ENCODE peak calls at places on chromosomes 12 and 14, in four cellular contexts. S is IMR-90, V is GM23248, F is testis. I is an unnamed sample.

GRCh38 chr14:104872469-104873341 is 7.6 kb downstream of the CEP170B start:
- DNase-seq in V (peak; percentile 87), F (peak; percentile 64), S (peak; percentile 37), I (peak; percentile 15)

GRCh38 chr12:119838781-119839180 is 38.3 kb downstream of the CIT start:
- DNase-seq in V (no peak), S (no peak), F (no peak), I (no peak)

GRCh38 chr12:31519525-31519924 is 71.4 kb downstream of the DENND5B start:
- DNase-seq in V (peak; percentile 30), F (no peak), S (no peak), I (no peak)

GRCh38 chr14:46322730-46323425 is 328.7 kb downstream of the RPL10L start:
- DNase-seq in V (no peak), F (no peak), S (no peak), I (no peak)

GRCh38 chr12:55847033-55847432 is 4.3 kb upstream of the MMP19 start:
- DNase-seq in V (peak; percentile 91), F (no peak), S (peak; percentile 83), I (no peak)

GRCh38 chr12:43914923-43915468 is 79.1 kb downstream of the TMEM117 start:
- DNase-seq in S (no peak), F (no peak), V (peak; percentile 21), I (no peak)

GRCh38 chr12:6821271-6821673 is 349 bp upstream of the GPR162 start:
- DNase-seq in S (peak; percentile 80), F (peak; percentile 80), V (peak; percentile 67), I (peak; percentile 89)

GRCh38 chr12:90816353-90817089 is 138.5 kb downstream of the CCER1 start:
- DNase-seq in S (peak; percentile 17), F (no peak), V (peak; percentile 68), I (no peak)

GRCh38 chr14:52360831-52361230 is 46.7 kb downstream of the PTGER2 start:
- DNase-seq in F (peak; percentile 61), S (no peak), V (no peak), I (peak; percentile 17)

GRCh38 chr12:24630446-24630845 is 318.5 kb downstream of the BCAT1 start:
- DNase-seq in V (no peak), F (no peak), S (no peak), I (peak; percentile 16)

GRCh38 chr14:100283984-100284881 is 22.0 kb downstream of the SLC25A29 start:
- DNase-seq in S (no peak), V (no peak), F (no peak), I (no peak)

GRCh38 chr12:68259318-68259940 is 6.0 kb upstream of the IL22 start:
- DNase-seq in V (peak; percentile 95), S (peak; percentile 92), F (no peak), I (peak; percentile 44)

GRCh38 chr14:91343051-91343450 is 74.6 kb downstream of the CCDC88C start:
- DNase-seq in V (no peak), F (no peak), S (no peak), I (no peak)

GRCh38 chr14:91115986-91116385 is 2.1 kb downstream of the DGLUCY start:
- DNase-seq in S (peak; percentile 30), V (no peak), F (no peak), I (no peak)

GRCh38 chr12:80170915-80171314 is 71.6 kb downstream of the OTOGL start:
- DNase-seq in V (no peak), F (no peak), S (peak; percentile 28), I (no peak)

GRCh38 chr14:95313707-95314106 is 6.0 kb downstream of the CLMN start:
- DNase-seq in S (peak; percentile 34), V (peak; percentile 72), F (peak; percentile 69), I (no peak)

GRCh38 chr12:62919827-62920226 is 15.1 kb downstream of the PPM1H start:
- DNase-seq in V (peak; percentile 2), S (peak; percentile 63), F (peak; percentile 28), I (peak; percentile 18)

GRCh38 chr12:131869871-131870418 is 24.5 kb upstream of the ULK1 start:
- DNase-seq in V (peak; percentile 83), F (no peak), S (peak; percentile 62), I (peak; percentile 26)

GRCh38 chr14:36538051-36538450 is 18.0 kb upstream of the NKX2-1 start:
- DNase-seq in S (no peak), V (no peak), F (no peak), I (no peak)

GRCh38 chr14:106605548-106606448 is 1079.4 kb downstream of the TMEM121 start:
- DNase-seq in S (no peak), F (peak; percentile 68), V (no peak), I (no peak)

GRCh38 chr14:89572566-89573398 is 155.7 kb upstream of the FOXN3 start:
- DNase-seq in V (no peak), F (no peak), S (no peak), I (no peak)

GRCh38 chr14:55752580-55753365 is 172.8 kb downstream of the KTN1 start:
- DNase-seq in V (peak; percentile 39), S (peak; percentile 65), F (no peak), I (peak; percentile 78)

GRCh38 chr14:32121536-32121935 is 44.4 kb downstream of the ARHGAP5 start:
- DNase-seq in S (no peak), F (no peak), V (no peak), I (no peak)
- H3K27ac ChIP-seq in S (no peak overlapping the region), F (no peak overlapping the region), V (no peak overlapping the region), I (no peak overlapping the region)

DNA sequence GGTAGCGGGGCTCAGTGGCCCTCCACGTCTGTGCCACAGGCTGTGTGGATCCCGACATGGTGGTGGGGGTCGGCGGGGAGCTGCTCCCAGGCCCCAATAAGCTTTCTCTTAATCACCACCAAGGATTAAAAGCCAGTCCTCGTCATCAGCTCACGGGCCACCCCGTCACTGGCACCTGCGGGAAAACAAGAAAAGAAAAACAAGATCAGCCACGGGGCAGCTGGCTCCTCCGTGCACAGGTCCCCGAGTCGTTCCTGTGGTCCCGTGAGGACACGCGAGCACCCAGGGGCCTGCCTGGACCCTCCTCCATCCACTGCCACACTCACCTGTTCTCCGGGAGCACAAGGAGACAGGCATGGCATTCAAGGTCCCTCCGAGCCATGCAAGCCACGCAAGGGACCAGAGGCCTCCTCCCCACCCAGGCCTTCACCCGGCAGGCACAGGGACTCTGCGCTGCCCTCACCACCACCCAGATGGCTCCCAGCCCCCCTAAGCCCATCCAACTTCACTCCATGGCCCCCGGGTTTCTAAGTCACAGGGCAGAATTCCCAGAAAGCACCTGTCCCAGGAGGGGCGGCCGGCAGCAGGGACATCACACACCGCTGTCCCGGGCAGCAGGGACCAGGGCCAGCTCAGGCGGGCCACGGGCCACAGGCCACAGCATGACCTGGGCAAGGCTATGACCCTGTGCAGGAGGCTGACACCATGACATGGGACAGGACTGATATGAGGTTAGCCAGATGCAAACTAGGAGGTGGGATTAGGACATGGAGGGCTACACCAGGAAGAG is 72.0 kb downstream of the NCOR2 start:
- DNase-seq in S (no peak), F (no peak), V (no peak), I (no peak)
- H3K4me1 ChIP-seq in S (peaks cover 26% of the 10 kb centered on the region), F (peaks cover 65% of the 10 kb centered on the region), V (peaks cover 31% of the 10 kb centered on the region), I (peaks cover 56% of the 10 kb centered on the region)

DNA sequence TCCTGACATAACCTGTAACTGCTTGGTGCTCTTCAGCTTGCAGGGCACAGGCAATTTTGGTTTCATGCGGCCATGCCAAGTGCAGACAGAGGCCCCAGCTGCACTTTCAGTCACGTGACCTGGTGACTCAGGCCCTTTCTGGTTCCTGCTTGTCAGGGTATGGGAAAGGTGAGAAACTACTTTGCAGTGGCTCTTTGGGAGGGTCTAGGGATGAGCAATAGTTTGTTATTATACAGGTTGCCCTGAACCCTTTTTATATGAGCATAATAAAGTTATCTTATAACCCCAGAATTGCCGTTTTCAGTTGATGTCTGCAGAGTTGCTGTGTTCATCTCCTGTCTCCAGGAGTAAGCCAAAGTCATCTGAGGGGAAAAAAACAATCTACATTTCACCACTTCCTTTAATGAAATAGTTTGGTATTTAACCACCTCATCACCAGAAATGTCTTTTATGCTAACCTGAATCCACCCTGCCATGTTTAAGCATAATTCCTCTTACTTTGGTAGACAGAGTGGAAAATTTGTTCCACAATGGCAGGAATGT is 30.9 kb upstream of the EMP1 start:
- DNase-seq in S (peak; percentile 78), V (peak; percentile 88), F (peak; percentile 28), I (no peak)
- H3K27ac ChIP-seq in S (no peak overlapping the region), V (peak overlapping the region; percentile 53), F (no peak overlapping the region), I (no peak overlapping the region)

GRCh38 chr14:64721391-64721791 is 17.2 kb downstream of the PLEKHG3 start:
- DNase-seq in F (peak; percentile 78), V (peak; percentile 93), S (peak; percentile 37), I (peak; percentile 49)
- H3K4me1 ChIP-seq in F (peaks cover 78% of the 10 kb centered on the region), V (peaks cover 25% of the 10 kb centered on the region), S (peaks cover 12% of the 10 kb centered on the region), I (peaks cover 44% of the 10 kb centered on the region)

GRCh38 chr14:67940894-67941455 is 121.4 kb downstream of the RAD51B start:
- DNase-seq in F (peak; percentile 50), S (peak; percentile 83), V (peak; percentile 73), I (peak; percentile 92)

GRCh38 chr14:67940476-67940875 is 120.9 kb downstream of the RAD51B start:
- DNase-seq in F (no peak), S (peak; percentile 36), V (peak; percentile 50), I (no peak)

GRCh38 chr14:67942311-67942710 is 122.7 kb downstream of the RAD51B start:
- DNase-seq in V (peak; percentile 24), S (peak; percentile 33), F (no peak), I (peak; percentile 68)

GRCh38 chr14:67943947-67944346 is 124.4 kb downstream of the RAD51B start:
- DNase-seq in S (peak; percentile 87), V (peak; percentile 88), F (peak; percentile 92), I (peak; percentile 95)

DNA sequence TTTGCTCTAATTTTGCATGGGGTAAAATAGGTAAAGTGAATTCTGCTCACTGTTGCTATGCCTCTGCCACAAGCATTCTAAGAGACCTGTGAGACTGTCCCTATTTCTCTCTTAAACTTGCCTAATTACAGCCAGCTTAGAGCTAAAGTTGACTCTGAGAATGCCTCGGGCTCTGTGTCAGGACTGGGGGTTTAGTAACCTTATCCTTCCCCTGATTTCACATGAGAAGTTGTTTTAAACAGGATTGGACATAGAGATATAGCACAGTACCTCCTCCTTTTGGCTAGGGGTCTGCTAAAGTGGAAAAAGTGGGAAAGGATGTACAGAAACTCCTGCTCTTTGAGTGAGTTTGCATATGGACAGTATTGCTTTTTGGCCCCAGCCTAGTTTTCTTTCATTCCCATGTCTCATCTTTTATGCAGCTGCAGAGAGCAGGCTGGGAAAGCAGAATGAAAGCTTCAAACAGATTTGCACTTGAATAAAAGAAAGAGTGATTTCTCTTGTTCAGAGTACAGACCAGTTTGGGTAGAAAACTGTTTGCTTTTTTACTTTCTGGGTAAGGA is 122.0 kb downstream of the RAD51B start:
- DNase-seq in F (no peak), S (peak; percentile 38), V (peak; percentile 42), I (peak; percentile 9)
- H3K27ac ChIP-seq in F (peak overlapping the region; percentile 72), S (peak overlapping the region; percentile 48), V (peak overlapping the region; percentile 69), I (peak overlapping the region; percentile 21)

GRCh38 chr14:35366048-35366428 is 38.5 kb downstream of the NFKBIA start:
- DNase-seq in S (peak; percentile 74), F (no peak), V (peak; percentile 87), I (no peak)
- H3K4me1 ChIP-seq in S (peaks cover 38% of the 10 kb centered on the region), F (no peaks in the 10 kb centered on the region), V (peaks cover 33% of the 10 kb centered on the region), I (peaks cover 31% of the 10 kb centered on the region)

GRCh38 chr12:22731231-22731630 is 106.3 kb downstream of the ETNK1 start:
- DNase-seq in S (no peak), V (peak; percentile 13), F (no peak), I (no peak)

GRCh38 chr12:22728989-22729388 is 104.0 kb downstream of the ETNK1 start:
- DNase-seq in F (no peak), V (no peak), S (no peak), I (peak; percentile 11)

GRCh38 chr12:22729431-22729830 is 104.5 kb downstream of the ETNK1 start:
- DNase-seq in S (no peak), V (no peak), F (no peak), I (no peak)

GRCh38 chr12:22729898-22730443 is 105.0 kb downstream of the ETNK1 start:
- DNase-seq in F (no peak), S (peak; percentile 80), V (peak; percentile 71), I (no peak)

GRCh38 chr12:22733756-22734155 is 108.8 kb downstream of the ETNK1 start:
- DNase-seq in S (no peak), V (peak; percentile 53), F (no peak), I (no peak)
- H3K27ac ChIP-seq in S (no peak overlapping the region), V (no peak overlapping the region), F (no peak overlapping the region), I (no peak overlapping the region)